ENCODE peak calls at places on chromosomes 12 and 14, in eight cellular contexts. M is kidney, U is Calu3, E is BJ, H is progenitor cell of endocrine pancreas, R is cardiac muscle cell, G is PC-3, F is A549. I is an unnamed sample.

GRCh38 chr14:74667758-74668157 is 45.1 kb downstream of the AREL1 start:
- DNase-seq in M (no peak), U (no peak), E (peak; percentile 41), H (no peak), R (no peak), G (no peak), F (no peak), I (no peak)

GRCh38 chr12:94304566-94305061 is 155.1 kb downstream of the CEP83 start:
- DNase-seq in M (no peak), U (no peak), E (peak; percentile 75), H (no peak), R (peak; percentile 45), G (no peak), F (no peak), I (no peak)

GRCh38 chr14:102947321-102948103 is 25.0 kb downstream of the AMN start:
- DNase-seq in M (peak; percentile 70), U (no peak), E (no peak), H (no peak), R (no peak), G (no peak), F (no peak), I (no peak)

GRCh38 chr12:111268738-111269572 is 99.9 kb downstream of the PHETA1 start:
- DNase-seq in M (no peak), U (peak; percentile 25), E (no peak), H (no peak), R (no peak), G (peak; percentile 23), F (no peak), I (no peak)

GRCh38 chr14:51020024-51020710 is 74.7 kb downstream of the TRIM9 start:
- DNase-seq in M (no peak), U (no peak), E (no peak), H (no peak), R (peak; percentile 51), G (no peak), F (no peak), I (no peak)

GRCh38 chr12:131119936-131120335 is 166.2 kb downstream of the ADGRD1 start:
- DNase-seq in M (peak; percentile 48), U (no peak), E (no peak), H (no peak), R (no peak), G (no peak), F (no peak), I (no peak)

GRCh38 chr12:52871291-52871961 is 22.6 kb upstream of the KRT78 start:
- DNase-seq in M (peak; percentile 83), U (peak; percentile 54), E (peak; percentile 89), H (no peak), R (no peak), G (peak; percentile 91), F (peak; percentile 60), I (no peak)

GRCh38 chr12:20268121-20268732 is 100.1 kb upstream of the PDE3A start:
- DNase-seq in M (no peak), U (no peak), E (no peak), H (no peak), R (no peak), G (peak; percentile 41), F (no peak), I (no peak)

GRCh38 chr12:40854669-40855068 is 162.4 kb downstream of the CNTN1 start:
- DNase-seq in M (no peak), U (no peak), E (no peak), H (no peak), R (no peak), G (no peak), F (no peak), I (no peak)

GRCh38 chr12:113476093-113476986 is 4.7 kb upstream of the LHX5 start:
- DNase-seq in M (no peak), U (no peak), E (no peak), H (no peak), R (no peak), G (no peak), F (no peak), I (no peak)

GRCh38 chr12:29510591-29511174 is 13.2 kb upstream of the OVCH1 start:
- DNase-seq in M (no peak), U (no peak), E (no peak), H (no peak), R (no peak), G (no peak), F (no peak), I (no peak)

GRCh38 chr12:7197846-7198245 is 8.4 kb downstream of the PEX5 start:
- DNase-seq in M (no peak), U (no peak), E (no peak), H (no peak), R (no peak), G (no peak), F (no peak), I (no peak)

GRCh38 chr12:124385219-124385969 is 90.5 kb downstream of the RFLNA start:
- DNase-seq in M (no peak), U (no peak), E (no peak), H (no peak), R (no peak), G (peak; percentile 93), F (no peak), I (no peak)

GRCh38 chr14:72677664-72678063 is 216.2 kb downstream of the DPF3 start:
- DNase-seq in M (no peak), U (no peak), E (no peak), H (no peak), R (no peak), G (peak; percentile 69), F (no peak), I (no peak)

GRCh38 chr12:7282844-7283243 is 21.0 kb upstream of the ACSM4 start:
- DNase-seq in M (no peak), U (no peak), E (no peak), H (no peak), R (no peak), G (no peak), F (no peak), I (no peak)

GRCh38 chr12:114319422-114319821 is 86.5 kb downstream of the TBX5 start:
- DNase-seq in M (no peak), U (no peak), E (peak; percentile 69), H (no peak), R (peak; percentile 53), G (no peak), F (no peak), I (no peak)

GRCh38 chr12:100904270-100904669 is 109.7 kb downstream of the ANO4 start:
- DNase-seq in M (no peak), U (no peak), E (no peak), H (no peak), R (no peak), G (no peak), F (no peak), I (no peak)

GRCh38 chr14:80136358-80136757 is 74.9 kb downstream of the DIO2 start:
- DNase-seq in M (no peak), U (peak; percentile 4), E (no peak), H (no peak), R (no peak), G (peak; percentile 61), F (no peak), I (no peak)

GRCh38 chr12:75196865-75197264 is 12.8 kb downstream of the KCNC2 start:
- DNase-seq in M (no peak), U (no peak), E (no peak), H (no peak), R (no peak), G (peak; percentile 92), F (no peak), I (no peak)

GRCh38 chr12:25699454-25699853 is 146.4 kb upstream of the LMNTD1 start:
- DNase-seq in M (no peak), U (no peak), E (no peak), H (no peak), R (no peak), G (no peak), F (no peak), I (no peak)

GRCh38 chr14:63727736-63728728 is at the start of gene SGPP1:
- DNase-seq in M (peak; percentile 93), U (peak; percentile 85), E (no peak), H (peak; percentile 68), R (peak; percentile 85), G (peak; percentile 84), F (peak; percentile 80), I (peak; percentile 19)

GRCh38 chr12:128626808-128627320 is 196.9 kb downstream of the SLC15A4 start:
- DNase-seq in M (no peak), U (no peak), E (no peak), H (no peak), R (no peak), G (no peak), F (no peak), I (no peak)

DNA sequence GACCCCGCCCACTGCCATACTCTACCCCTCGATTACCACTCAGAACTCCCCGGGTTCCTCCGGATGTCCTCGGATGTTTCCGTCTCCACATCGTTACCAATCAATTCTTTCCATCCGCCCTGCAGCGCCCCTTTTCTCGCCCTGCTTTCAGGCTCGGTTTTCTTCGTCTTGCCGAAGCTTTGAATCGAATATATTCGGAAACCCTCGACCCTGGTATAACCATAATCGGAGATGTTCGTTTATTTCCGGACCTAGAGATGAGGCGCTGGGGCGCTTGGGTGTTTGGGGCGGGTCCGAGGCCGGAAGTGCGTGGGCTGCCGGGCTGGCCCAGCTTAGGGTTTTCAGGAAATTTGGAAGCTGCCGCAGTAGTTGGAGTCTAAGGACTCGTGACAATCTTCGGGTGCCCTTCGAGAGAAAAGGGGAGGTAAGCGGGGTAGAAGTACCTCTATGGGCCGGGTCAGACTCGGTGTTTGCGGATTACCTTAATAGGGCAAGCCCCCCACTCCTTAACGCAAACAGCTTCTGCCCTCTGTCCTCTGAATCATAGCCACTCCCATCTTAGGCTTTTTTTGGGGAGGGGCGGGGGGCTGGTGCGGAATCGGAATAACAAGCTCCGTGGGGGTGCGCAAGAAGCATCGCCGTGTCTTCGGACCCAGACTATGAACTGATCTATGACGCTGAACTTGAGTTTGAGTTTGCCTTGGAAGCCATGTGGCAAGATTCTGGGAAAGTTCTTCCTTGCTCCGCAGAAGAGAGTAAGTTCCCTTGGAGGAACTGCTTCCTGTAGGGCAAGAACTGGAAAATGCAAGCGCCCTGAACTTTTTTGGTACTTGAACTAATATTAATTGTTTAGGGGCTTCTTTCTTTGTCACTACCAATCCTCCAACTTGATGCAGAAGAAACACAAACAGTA is at the start of gene C14orf119:
- DNase-seq in M (peak; percentile 99), U (peak; percentile 98), E (peak; percentile 99), H (peak; percentile 98), R (peak; percentile 100), G (peak; percentile 99), F (peak; percentile 98), I (no peak)
- TF ChIP-seq CTCF in M (no peak), U (no peak), E (no peak), H (no peak), R (no peak), G (no peak), F (no peak), I (no peak)

GRCh38 chr14:58401587-58401986 is 5.9 kb downstream of the TOMM20L start:
- DNase-seq in M (no peak), U (no peak), E (no peak), H (no peak), R (no peak), G (peak; percentile 36), F (no peak), I (no peak)
- TF ChIP-seq CTCF in M (no peak), U (no peak), E (no peak), H (no peak), R (no peak), G (peak; percentile 60), F (peak; percentile 17), I (no peak)

GRCh38 chr14:65985976-65986375 is 500.2 kb upstream of the CCDC196 start:
- DNase-seq in M (no peak), U (no peak), E (no peak), H (no peak), R (no peak), G (no peak), F (no peak), I (no peak)
- TF ChIP-seq CTCF in M (no peak), U (no peak), E (no peak), H (no peak), R (no peak), G (no peak), F (no peak), I (no peak)

GRCh38 chr14:53668861-53669260 is 287.8 kb downstream of the BMP4 start:
- DNase-seq in M (no peak), U (no peak), E (peak; percentile 5), H (no peak), R (no peak), G (no peak), F (no peak), I (no peak)

GRCh38 chr14:53663709-53664108 is 292.9 kb downstream of the BMP4 start:
- DNase-seq in M (no peak), U (peak; percentile 28), E (no peak), H (no peak), R (peak; percentile 41), G (peak; percentile 53), F (peak; percentile 6), I (no peak)
- TF ChIP-seq CTCF in M (no peak), U (no peak), E (peak; percentile 64), H (peak; percentile 42), R (peak; percentile 46), G (peak; percentile 70), F (peak; percentile 31), I (peak; percentile 19)

I was measured in esophagus squamous epithelium.